ENCODE peak calls at places on chromosome 11, in seven cellular contexts. U, O, Z, E, Q, Y and B are unnamed samples.

GRCh38 chr11:61923166-61924015 is 6.0 kb upstream of the RAB3IL1 start:
- DNase-seq in U (no peak), O (peak), Z (no peak), E (no peak), Q (peak), Y (no peak), B (peak)

GRCh38 chr11:17687946-17688670 is 31.3 kb upstream of the MYOD1 start:
- DNase-seq in U (no peak), O (no peak), Z (no peak), E (no peak), Q (no peak), Y (no peak), B (peak)

GRCh38 chr11:61747389-61748285 is 4.8 kb upstream of the MYRF start:
- DNase-seq in U (no peak), O (peak), Z (peak), E (no peak), Q (peak), Y (no peak), B (no peak)

GRCh38 chr11:74018331-74019005 is 9.6 kb upstream of the UCP3 start:
- DNase-seq in U (no peak), O (no peak), Z (no peak), E (peak), Q (peak), Y (peak), B (peak)

GRCh38 chr11:77084581-77085191 is 17.9 kb downstream of the CAPN5 start:
- DNase-seq in U (no peak), O (no peak), Z (no peak), E (no peak), Q (no peak), Y (no peak), B (no peak)

GRCh38 chr11:73645972-73646631 is at the start of gene PLEKHB1:
- DNase-seq in U (no peak), O (no peak), Z (no peak), E (no peak), Q (no peak), Y (no peak), B (no peak)

GRCh38 chr11:6538456-6538855 is 41.4 kb downstream of the DNHD1 start:
- DNase-seq in U (no peak), O (peak), Z (no peak), E (no peak), Q (no peak), Y (no peak), B (no peak)

GRCh38 chr11:1160231-1161101 is 2.7 kb downstream of the MUC5AC start:
- DNase-seq in U (no peak), O (no peak), Z (no peak), E (no peak), Q (no peak), Y (no peak), B (no peak)

GRCh38 chr11:112881461-112881860 is 79.8 kb upstream of the NCAM1 start:
- DNase-seq in U (peak), O (no peak), Z (no peak), E (peak), Q (peak), Y (no peak), B (no peak)

GRCh38 chr11:68657021-68657780 is 27.1 kb upstream of the GAL start:
- DNase-seq in U (no peak), O (no peak), Z (no peak), E (no peak), Q (no peak), Y (no peak), B (no peak)

GRCh38 chr11:57779275-57779674 is 17.7 kb downstream of the CTNND1 start:
- DNase-seq in U (no peak), O (peak), Z (no peak), E (peak), Q (peak), Y (no peak), B (peak)

GRCh38 chr11:66068923-66069714 is 953 bp upstream of the PACS1 start:
- DNase-seq in U (no peak), O (peak), Z (peak), E (peak), Q (peak), Y (peak), B (peak)

GRCh38 chr11:64670975-64671374 is 52.0 kb downstream of the NRXN2 start:
- DNase-seq in U (no peak), O (no peak), Z (no peak), E (no peak), Q (no peak), Y (no peak), B (no peak)

GRCh38 chr11:35005156-35005780 is 88.8 kb downstream of the PDHX start:
- DNase-seq in U (no peak), O (no peak), Z (no peak), E (no peak), Q (no peak), Y (no peak), B (no peak)

GRCh38 chr11:23398052-23398451 is 537.8 kb upstream of the CCDC179 start:
- DNase-seq in U (no peak), O (no peak), Z (no peak), E (no peak), Q (no peak), Y (no peak), B (no peak)

GRCh38 chr11:106551744-106552671 is 466.3 kb downstream of the GUCY1A2 start:
- DNase-seq in U (no peak), O (no peak), Z (no peak), E (no peak), Q (no peak), Y (no peak), B (no peak)

GRCh38 chr11:118606157-118606843 is 1.1 kb upstream of the PHLDB1 start:
- DNase-seq in U (no peak), O (no peak), Z (no peak), E (no peak), Q (no peak), Y (no peak), B (no peak)

GRCh38 chr11:113881856-113882255 is 6.5 kb upstream of the USP28 start:
- DNase-seq in U (no peak), O (no peak), Z (no peak), E (no peak), Q (no peak), Y (no peak), B (no peak)

GRCh38 chr11:132115454-132115853 is 745.0 kb downstream of the NTM start:
- DNase-seq in U (no peak), O (peak), Z (no peak), E (no peak), Q (peak), Y (no peak), B (peak)

GRCh38 chr11:57294225-57295131 is 30.3 kb downstream of the TNKS1BP1 start:
- DNase-seq in U (peak), O (no peak), Z (no peak), E (no peak), Q (peak), Y (no peak), B (no peak)

GRCh38 chr11:43072096-43072495 is 239.7 kb upstream of the API5 start:
- DNase-seq in U (no peak), O (no peak), Z (no peak), E (no peak), Q (no peak), Y (no peak), B (no peak)

GRCh38 chr11:27505781-27506180 is 788 bp downstream of the LIN7C start:
- DNase-seq in U (no peak), O (no peak), Z (no peak), E (no peak), Q (peak), Y (no peak), B (no peak)

GRCh38 chr11:36164522-36165250 is 124.5 kb downstream of the COMMD9 start:
- DNase-seq in U (no peak), O (no peak), Z (no peak), E (no peak), Q (no peak), Y (no peak), B (no peak)

GRCh38 chr11:132744771-132745170 is 787.5 kb downstream of the OPCML start:
- DNase-seq in U (no peak), O (no peak), Z (no peak), E (peak), Q (peak), Y (no peak), B (no peak)

GRCh38 chr11:104333977-104334376 is 170.0 kb upstream of the PDGFD start:
- DNase-seq in U (no peak), O (no peak), Z (peak), E (no peak), Q (no peak), Y (no peak), B (no peak)

GRCh38 chr11:44564653-44565007 is 833 bp upstream of the CD82 start:
- DNase-seq in U (peak), O (no peak), Z (no peak), E (peak), Q (peak), Y (no peak), B (peak)

GRCh38 chr11:57680552-57680874 is 12.6 kb downstream of the ZDHHC5 start:
- DNase-seq in U (no peak), O (no peak), Z (no peak), E (peak), Q (peak), Y (no peak), B (no peak)

GRCh38 chr11:131637469-131638175 is 267.2 kb downstream of the NTM start:
- DNase-seq in U (no peak), O (no peak), Z (no peak), E (peak), Q (peak), Y (peak), B (no peak)

GRCh38 chr11:48088682-48089050 is 108.3 kb downstream of the PTPRJ start:
- DNase-seq in U (peak), O (no peak), Z (no peak), E (no peak), Q (no peak), Y (no peak), B (no peak)

GRCh38 chr11:114438303-114438702 is 964 bp upstream of the REXO2 start:
- DNase-seq in U (no peak), O (peak), Z (no peak), E (no peak), Q (peak), Y (no peak), B (no peak)

GRCh38 chr11:105589346-105589745 is 20.5 kb upstream of the GRIA4 start:
- DNase-seq in U (no peak), O (no peak), Z (no peak), E (no peak), Q (peak), Y (no peak), B (no peak)

GRCh38 chr11:8309311-8309710 is 45.6 kb upstream of the LMO1 start:
- DNase-seq in U (no peak), O (no peak), Z (no peak), E (no peak), Q (no peak), Y (no peak), B (no peak)

GRCh38 chr11:113119074-113119473 is 157.9 kb downstream of the NCAM1 start:
- DNase-seq in U (no peak), O (no peak), Z (no peak), E (peak), Q (no peak), Y (no peak), B (no peak)

GRCh38 chr11:10459029-10459970 is 4.2 kb downstream of the AMPD3 start:
- DNase-seq in U (no peak), O (no peak), Z (peak), E (no peak), Q (no peak), Y (peak), B (no peak)

GRCh38 chr11:46159694-46160093 is 38.4 kb upstream of the PHF21A start:
- DNase-seq in U (no peak), O (no peak), Z (no peak), E (no peak), Q (no peak), Y (no peak), B (no peak)

GRCh38 chr11:128472128-128473110 is 114.9 kb downstream of the ETS1 start:
- DNase-seq in U (no peak), O (no peak), Z (peak), E (no peak), Q (peak), Y (no peak), B (no peak)

GRCh38 chr11:3632070-3632660 is 9.6 kb downstream of the ART5 start:
- DNase-seq in U (no peak), O (no peak), Z (no peak), E (no peak), Q (no peak), Y (no peak), B (no peak)

GRCh38 chr11:124123587-124123986 is 8.3 kb downstream of the VWA5A start:
- DNase-seq in U (peak), O (peak), Z (no peak), E (no peak), Q (no peak), Y (no peak), B (no peak)